ENCODE peak calls at places on chromosome 1, in seven cellular contexts. K is fibroblast of lung; U is CD8-positive, alpha-beta T cell; N is bronchial epithelial cell; R is PC-3; X is NT2/D1; P is mesenchymal stem cell. L is an unnamed sample. For H3K36me3, the result is how much of the 10 kb centered on the place peaks cover.

GRCh38 chr1:10908266-10908665 is 104.2 kb upstream of the TARDBP start:
- DNase-seq in K (no peak), X (no peak), P (no peak), R (no peak), U (no peak), N (no peak), L (no peak)

GRCh38 chr1:219174672-219175564 is 1.2 kb downstream of the LYPLAL1 start:
- DNase-seq in P (peak), R (peak), X (peak), K (peak), U (no peak), N (peak), L (peak)

GRCh38 chr1:55718758-55719671 is 503.9 kb upstream of the USP24 start:
- DNase-seq in P (peak), N (peak), X (peak), K (peak), U (no peak), R (peak), L (peak)

GRCh38 chr1:158496379-158496778 is 24.4 kb downstream of the OR10R2 start:
- DNase-seq in P (peak), K (no peak), N (peak), R (peak), U (no peak), X (peak), L (no peak)

GRCh38 chr1:101697057-101697456 is 299.7 kb downstream of the OLFM3 start:
- DNase-seq in R (no peak), U (no peak), K (peak), X (no peak), N (no peak), P (peak), L (no peak)

GRCh38 chr1:111851552-111851951 is 95.9 kb downstream of the DDX20 start:
- DNase-seq in K (no peak), R (no peak), N (peak), X (no peak), P (no peak), U (no peak), L (no peak)

GRCh38 chr1:86845514-86845913 is 68.4 kb downstream of the SELENOF start:
- DNase-seq in U (no peak), N (no peak), P (no peak), X (no peak), K (no peak), R (no peak), L (no peak)

GRCh38 chr1:232319106-232319505 is 310.8 kb downstream of the SIPA1L2 start:
- DNase-seq in R (no peak), K (no peak), X (no peak), U (no peak), P (no peak), N (peak), L (no peak)

GRCh38 chr1:204464174-204464573 is 30.4 kb downstream of the PIK3C2B start:
- DNase-seq in X (no peak), P (no peak), U (no peak), N (no peak), R (no peak), K (no peak), L (no peak)

GRCh38 chr1:45612941-45613579 is 10.8 kb downstream of the CCDC17 start:
- DNase-seq in U (no peak), P (no peak), R (no peak), N (peak), K (no peak), X (no peak), L (no peak)
- H3K36me3 ChIP-seq in U (under half), P (under half), R (half or more), N (under half), K (under half), X (half or more), L (under half)

DNA sequence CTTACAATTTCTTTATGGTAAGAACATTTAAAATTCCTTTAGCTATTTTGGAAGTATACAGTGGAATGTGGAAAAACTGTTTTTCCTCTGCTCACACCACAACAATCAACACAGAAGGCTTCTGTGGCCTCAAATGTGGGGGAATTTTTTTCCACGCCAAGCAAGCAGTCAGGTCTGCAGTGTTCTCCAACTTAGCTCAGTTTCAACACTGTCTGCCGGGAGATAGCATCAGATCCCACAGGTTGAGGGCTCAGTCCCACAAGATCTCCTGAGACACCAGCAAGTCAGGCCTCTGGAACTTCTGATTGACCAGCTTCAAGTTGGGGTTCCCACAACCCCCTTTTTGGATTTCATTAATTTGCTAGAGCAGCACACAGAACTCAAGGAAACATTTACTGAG is 50.3 kb downstream of the PTBP2 start:
- DNase-seq in N (no peak), U (no peak), R (no peak), P (no peak), K (no peak), X (no peak), L (no peak)
- H3K36me3 ChIP-seq in N (under half), U (under half), R (under half), P (under half), K (under half), X (under half), L (under half)

DNA sequence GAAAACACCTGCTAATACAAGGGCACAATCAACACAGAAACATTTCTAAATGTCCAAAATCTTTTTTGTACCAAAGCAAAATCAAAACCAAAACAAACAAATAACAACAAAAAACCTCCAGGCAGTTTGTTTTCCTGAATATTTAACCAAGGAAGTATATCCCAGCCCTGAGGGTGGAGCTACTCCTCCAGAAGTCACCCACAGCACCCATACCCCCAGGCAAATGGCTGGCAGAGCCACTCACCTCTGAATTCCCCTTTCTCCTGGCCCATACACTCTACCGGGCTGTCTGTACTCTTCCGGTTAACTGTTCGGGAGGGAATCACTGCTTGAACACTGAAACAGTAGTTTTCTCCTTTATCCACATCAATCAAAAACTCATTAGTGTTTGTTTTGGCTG is 9.5 kb downstream of the F3 start:
- DNase-seq in K (no peak), P (no peak), X (no peak), N (peak), U (no peak), R (peak), L (no peak)
- H3K36me3 ChIP-seq in K (under half), P (under half), X (half or more), N (under half), U (under half), R (under half), L (under half)

GRCh38 chr1:206691604-206692003 is 6.9 kb downstream of the MAPKAPK2 start:
- DNase-seq in R (no peak), U (no peak), X (no peak), P (peak), N (no peak), K (peak), L (no peak)
- H3K36me3 ChIP-seq in R (under half), U (under half), X (under half), P (under half), N (under half), K (under half), L (under half)

DNA sequence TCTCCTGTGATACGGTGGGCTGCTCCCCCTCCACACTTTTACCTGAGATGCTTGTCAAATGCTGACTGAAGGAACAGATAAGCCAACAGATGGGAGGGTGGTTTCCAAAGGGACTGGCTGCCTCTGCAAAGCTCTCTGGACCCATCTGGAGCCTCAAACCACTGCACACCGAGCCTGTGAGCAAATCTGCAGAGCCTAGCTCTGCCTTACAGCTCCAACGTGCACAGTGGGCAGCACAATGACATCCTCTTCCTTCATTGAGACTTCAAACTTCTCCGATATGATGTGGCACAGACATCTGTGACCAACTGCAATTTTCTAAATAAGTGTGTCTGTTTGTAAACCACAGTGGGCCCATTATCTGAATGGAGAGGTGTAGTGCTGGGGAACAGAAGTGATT is 26.2 kb upstream of the KNCN start:
- DNase-seq in X (no peak), K (no peak), N (no peak), P (no peak), U (no peak), R (no peak), L (no peak)
- H3K36me3 ChIP-seq in X (half or more), K (under half), N (under half), P (under half), U (under half), R (under half), L (under half)

L was measured in small intestine.